ENCODE peak calls at places on chromosomes 1 and 21, in four cellular contexts. S is choroid plexus epithelial cell, T is HAP-1, B is adrenal gland. K is an unnamed sample.

GRCh38 chr1:94798472-94798871 is 21.7 kb upstream of the SLC44A3 start:
- DNase-seq in B (no peak), T (no peak), S (no peak), K (no peak)

GRCh38 chr1:72557446-72558049 is 275.2 kb upstream of the NEGR1 start:
- DNase-seq in T (no peak), S (peak), B (no peak), K (no peak)

GRCh38 chr1:116439701-116440100 is 66.7 kb downstream of the ATP1A1 start:
- DNase-seq in S (no peak), T (no peak), B (no peak), K (no peak)

GRCh38 chr1:246373828-246374569 is 133.1 kb downstream of the SMYD3 start:
- DNase-seq in S (peak), B (no peak), T (no peak), K (no peak)

GRCh38 chr1:151156515-151156819 is at the start of gene TNFAIP8L2:
- DNase-seq in T (no peak), S (no peak), B (peak), K (no peak)

GRCh38 chr1:205248793-205249601 is 21.3 kb downstream of the TMCC2 start:
- DNase-seq in T (no peak), S (peak), B (peak), K (no peak)

GRCh38 chr1:40808444-40808843 is 24.9 kb downstream of the KCNQ4 start:
- DNase-seq in B (no peak), S (no peak), T (no peak), K (no peak)

GRCh38 chr1:179550753-179551682 is 24.7 kb downstream of the NPHS2 start:
- DNase-seq in B (no peak), T (no peak), S (peak), K (peak)

GRCh38 chr1:1024421-1025415 is 4.8 kb downstream of the AGRN start:
- DNase-seq in S (peak), T (no peak), B (no peak), K (peak)

GRCh38 chr1:162562452-162562828 is 918 bp downstream of the UAP1 start:
- DNase-seq in B (no peak), T (no peak), S (peak), K (peak)

GRCh38 chr21:33434770-33435360 is 31.7 kb downstream of the IFNGR2 start:
- DNase-seq in S (peak), T (no peak), B (peak), K (peak)

GRCh38 chr1:84352298-84353106 is 45.8 kb upstream of the DNASE2B start:
- DNase-seq in T (no peak), B (peak), S (no peak), K (no peak)

GRCh38 chr1:206535853-206536188 is 28.5 kb downstream of the RASSF5 start:
- DNase-seq in S (no peak), T (no peak), B (no peak), K (peak)

GRCh38 chr21:43880111-43880985 is 15.3 kb downstream of the AGPAT3 start:
- DNase-seq in S (no peak), T (no peak), B (peak), K (peak)

GRCh38 chr1:109498161-109498801 is 4.4 kb downstream of the CYB561D1 start:
- DNase-seq in T (no peak), B (peak), S (peak), K (no peak)

GRCh38 chr21:46457801-46458314 is 833 bp upstream of the DIP2A start:
- DNase-seq in S (peak), B (peak), T (no peak), K (no peak)

GRCh38 chr1:244969355-244970235 is 105.3 kb upstream of the HNRNPU start:
- DNase-seq in B (peak), S (peak), T (peak), K (peak)

GRCh38 chr1:91511386-91511785 is 10.7 kb downstream of the CDC7 start:
- DNase-seq in S (peak), B (no peak), T (peak), K (peak)

GRCh38 chr1:85502171-85502570 is 37.2 kb upstream of the DDAH1 start:
- DNase-seq in S (peak), B (no peak), T (no peak), K (no peak)

GRCh38 chr1:186976700-186977099 is 148.0 kb downstream of the PLA2G4A start:
- DNase-seq in S (no peak), T (no peak), B (no peak), K (no peak)

GRCh38 chr1:1869459-1869858 is 21.4 kb downstream of the GNB1 start:
- DNase-seq in S (no peak), T (no peak), B (no peak), K (no peak)

GRCh38 chr1:156489166-156489934 is 11.2 kb downstream of the MEF2D start:
- DNase-seq in T (no peak), B (no peak), S (no peak), K (no peak)

GRCh38 chr1:166282391-166283137 is 115.8 kb upstream of the FAM78B start:
- DNase-seq in S (no peak), T (no peak), B (no peak), K (no peak)

GRCh38 chr1:227937031-227937430 is 10.7 kb downstream of the WNT9A start:
- DNase-seq in B (no peak), T (no peak), S (no peak), K (no peak)

GRCh38 chr21:37535672-37536071 is 169.1 kb downstream of the DYRK1A start:
- DNase-seq in T (no peak), S (no peak), B (no peak), K (no peak)

GRCh38 chr1:119045091-119045746 is 57.1 kb upstream of the TBX15 start:
- DNase-seq in B (no peak), T (no peak), S (no peak), K (no peak)

GRCh38 chr1:119047040-119047438 is 58.9 kb upstream of the TBX15 start:
- DNase-seq in S (peak), B (peak), T (no peak), K (no peak)

GRCh38 chr1:119046429-119047039 is 58.4 kb upstream of the TBX15 start:
- DNase-seq in S (peak), B (peak), T (no peak), K (peak)

GRCh38 chr1:119053917-119054316 is 65.8 kb upstream of the TBX15 start:
- DNase-seq in T (no peak), S (no peak), B (no peak), K (no peak)

DNA sequence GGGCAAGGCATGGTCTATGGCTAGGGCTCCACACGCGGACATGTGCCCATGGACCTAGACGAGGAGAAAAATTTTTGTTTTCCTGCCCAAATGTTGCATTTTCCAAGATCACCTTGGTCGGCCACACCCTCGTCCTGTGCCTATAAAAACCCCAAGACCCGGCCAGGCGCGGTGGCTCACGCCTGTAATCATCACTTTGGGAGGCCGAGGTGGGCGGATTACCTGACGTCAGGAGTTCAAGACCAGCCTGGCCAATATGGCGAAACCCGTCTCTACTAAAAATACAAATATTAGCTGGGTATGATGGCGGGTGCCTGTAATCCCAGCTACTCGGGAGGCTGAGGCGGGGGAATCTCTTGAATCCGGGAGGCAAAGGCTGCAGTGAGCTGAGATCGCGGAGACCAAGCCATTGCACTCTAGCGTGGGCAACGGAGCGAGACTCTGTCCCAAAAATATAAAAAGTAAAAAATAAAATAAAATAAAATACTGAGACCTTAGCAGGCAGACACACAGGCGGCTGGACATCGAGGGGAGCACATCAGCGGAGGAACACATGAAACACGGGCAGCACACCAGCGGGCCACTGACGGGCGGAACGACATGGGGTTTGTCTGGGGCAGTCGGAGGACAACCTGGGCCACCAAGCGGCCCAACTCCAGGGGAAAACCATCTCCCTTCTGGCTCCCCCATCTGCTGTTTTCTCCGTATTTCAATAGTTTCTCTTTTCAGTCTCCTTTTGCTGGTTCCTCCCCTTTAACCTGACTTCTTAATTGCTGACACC is 60.7 kb upstream of the TBX15 start:
- DNase-seq in S (no peak), T (no peak), B (no peak), K (no peak)
- H3K4me3 ChIP-seq in S (no peak), T (no peak), B (no peak), K (no peak)

GRCh38 chr1:69246721-69247120 is 321.0 kb upstream of the LRRC7 start:
- DNase-seq in B (no peak), T (no peak), S (peak), K (no peak)

GRCh38 chr1:69244211-69244610 is 323.5 kb upstream of the LRRC7 start:
- DNase-seq in B (no peak), S (peak), T (no peak), K (no peak)

GRCh38 chr1:69246109-69246508 is 321.6 kb upstream of the LRRC7 start:
- DNase-seq in S (peak), B (no peak), T (no peak), K (no peak)
- H3K4me3 ChIP-seq in S (no peak), B (no peak), T (no peak), K (no peak)

GRCh38 chr1:160836981-160837557 is 25.6 kb downstream of the CD244 start:
- DNase-seq in T (no peak), S (no peak), B (no peak), K (no peak)
- H3K4me3 ChIP-seq in T (no peak), S (no peak), B (no peak), K (no peak)

GRCh38 chr1:22710688-22711024 is at the start of gene EPHB2:
- DNase-seq in T (peak), B (peak), S (no peak), K (peak)
- H3K4me3 ChIP-seq in T (peak), B (no peak), S (peak), K (peak)

GRCh38 chr1:236059011-236059410 is 5.9 kb downstream of the NID1 start:
- DNase-seq in T (no peak), B (no peak), S (no peak), K (no peak)
- H3K4me3 ChIP-seq in T (no peak), B (no peak), S (no peak), K (no peak)

K was measured in PC-9.